ENCODE peak calls at places on chromosomes 2 and 18, in nine cellular contexts. S is activated T-helper 1 cell treated with Interleukin-2 at 50 U/mL for 16 hours; O is CD4-positive, alpha-beta T cell; L is vagina; X is Karpas-422; J is WERI-Rb-1; I is GM23248; K is MM.1S; E is substantia nigra. N is an unnamed sample.

GRCh38 chr2:38181802-38182517 is 106.0 kb upstream of the CYP1B1 start:
- DNase-seq in S (no peak), O (no peak), L (no peak), X (no peak), J (no peak), I (no peak), K (no peak), E (no peak), N (no peak)

GRCh38 chr2:27143285-27143684 is 4.1 kb upstream of the PRR30 start:
- DNase-seq in S (no peak), O (no peak), L (no peak), X (no peak), J (no peak), I (no peak), K (no peak), E (no peak), N (no peak)

GRCh38 chr18:63159590-63159989 is 160.0 kb downstream of the BCL2 start:
- DNase-seq in S (no peak), O (no peak), L (no peak), X (no peak), J (no peak), I (no peak), K (peak; percentile 78), E (no peak), N (no peak)

GRCh38 chr2:234502285-234502918 is 5.5 kb upstream of the ARL4C start:
- DNase-seq in S (no peak), O (no peak), L (no peak), X (no peak), J (no peak), I (peak; percentile 70), K (no peak), E (no peak), N (no peak)

GRCh38 chr2:241680827-241681599 is 5.6 kb downstream of the DTYMK start:
- DNase-seq in S (no peak), O (no peak), L (no peak), X (no peak), J (no peak), I (peak; percentile 99), K (no peak), E (no peak), N (no peak)

GRCh38 chr2:197045115-197045514 is 118.6 kb upstream of the PGAP1 start:
- DNase-seq in S (no peak), O (no peak), L (no peak), X (no peak), J (no peak), I (no peak), K (no peak), E (no peak), N (no peak)

GRCh38 chr18:49884465-49884864 is 71.1 kb upstream of the ACAA2 start:
- DNase-seq in S (no peak), O (no peak), L (no peak), X (no peak), J (peak; percentile 44), I (no peak), K (no peak), E (no peak), N (no peak)

GRCh38 chr18:21830533-21830932 is 89.9 kb downstream of the MIB1 start:
- DNase-seq in S (no peak), O (no peak), L (no peak), X (no peak), J (no peak), I (no peak), K (no peak), E (no peak), N (no peak)

GRCh38 chr2:25445464-25445863 is 103.7 kb upstream of the DNMT3A start:
- DNase-seq in S (no peak), O (no peak), L (no peak), X (no peak), J (no peak), I (no peak), K (no peak), E (no peak), N (no peak)

GRCh38 chr2:195318440-195319111 is 338.4 kb upstream of the SLC39A10 start:
- DNase-seq in S (no peak), O (no peak), L (no peak), X (peak; percentile 80), J (peak; percentile 27), I (peak; percentile 72), K (peak; percentile 51), E (peak; percentile 28), N (peak; percentile 50)

GRCh38 chr2:46848446-46848845 is 67.2 kb downstream of the MCFD2 start:
- DNase-seq in S (no peak), O (no peak), L (no peak), X (peak; percentile 59), J (no peak), I (peak; percentile 50), K (no peak), E (no peak), N (no peak)